ENCODE peak calls at places on chromosomes 3 and 15, in five cellular contexts. X is hypothalamus, S is NCI-H2107, J is kidney glomerular epithelial cell, C is fibroblast of mammary gland. W is an unnamed sample.

GRCh38 chr3:188489639-188490405 is 335.9 kb downstream of the LPP start:
- DNase-seq in J (no peak), C (peak), X (no peak), S (no peak), W (no peak)

GRCh38 chr3:105842943-105843342 is 25.9 kb downstream of the CBLB start:
- DNase-seq in X (no peak), J (no peak), C (peak), S (no peak), W (no peak)

GRCh38 chr3:182971637-182972036 is 8.7 kb downstream of the DCUN1D1 start:
- DNase-seq in X (no peak), S (no peak), J (peak), C (no peak), W (no peak)

GRCh38 chr3:20060924-20061323 is 20.7 kb downstream of the KAT2B start:
- DNase-seq in X (no peak), J (peak), S (no peak), C (peak), W (no peak)

GRCh38 chr3:37925157-37925556 is 63.5 kb downstream of the CTDSPL start:
- DNase-seq in S (no peak), C (no peak), J (no peak), X (no peak), W (no peak)

GRCh38 chr3:155791190-155791589 is 14.9 kb downstream of the C3orf33 start:
- DNase-seq in C (peak), J (no peak), S (no peak), X (no peak), W (no peak)

GRCh38 chr3:128051459-128051836 is 789 bp upstream of the SEC61A1 start:
- DNase-seq in C (no peak), J (peak), S (no peak), X (no peak), W (no peak)

GRCh38 chr3:38960953-38961622 is 90.7 kb downstream of the SCN11A start:
- DNase-seq in S (no peak), J (peak), X (no peak), C (peak), W (no peak)

GRCh38 chr15:75966073-75966472 is 46.2 kb downstream of the NRG4 start:
- DNase-seq in S (no peak), C (peak), X (no peak), J (no peak), W (no peak)

GRCh38 chr3:176967525-176967924 is 229.8 kb downstream of the TBL1XR1 start:
- DNase-seq in S (no peak), C (no peak), J (no peak), X (no peak), W (no peak)

GRCh38 chr3:128322030-128323022 is 144.4 kb downstream of the DNAJB8 start:
- DNase-seq in J (peak), S (no peak), C (peak), X (no peak), W (peak)

GRCh38 chr3:194328080-194328571 is 23.0 kb downstream of the CPN2 start:
- DNase-seq in S (no peak), C (peak), X (no peak), J (no peak), W (no peak)

GRCh38 chr3:188169826-188170455 is 16.0 kb downstream of the LPP start:
- DNase-seq in C (peak), S (no peak), X (no peak), J (no peak), W (peak)

GRCh38 chr3:143600762-143601161 is 247.5 kb downstream of the SLC9A9 start:
- DNase-seq in S (no peak), C (no peak), X (no peak), J (no peak), W (no peak)

GRCh38 chr3:117047951-117048705 is 338.5 kb downstream of the TUSC7 start:
- DNase-seq in C (peak), J (no peak), X (no peak), S (no peak), W (no peak)

GRCh38 chr3:153070153-153070868 is 91.7 kb upstream of the RAP2B start:
- DNase-seq in S (no peak), C (peak), J (no peak), X (no peak), W (no peak)

GRCh38 chr3:157858821-157859220 is 247.4 kb downstream of the SHOX2 start:
- DNase-seq in J (no peak), X (no peak), C (no peak), S (no peak), W (no peak)

GRCh38 chr3:160023476-160023875 is 34.8 kb downstream of the IL12A start:
- DNase-seq in J (no peak), C (peak), S (no peak), X (no peak), W (no peak)

GRCh38 chr3:188339410-188340295 is 185.7 kb downstream of the LPP start:
- DNase-seq in C (no peak), J (no peak), X (no peak), S (no peak), W (no peak)

GRCh38 chr3:133476971-133477375 is 77.1 kb downstream of the BFSP2 start:
- DNase-seq in C (no peak), X (no peak), J (no peak), S (no peak), W (no peak)

GRCh38 chr15:96029172-96029571 is 301.3 kb upstream of the NR2F2 start:
- DNase-seq in X (no peak), C (no peak), S (no peak), J (no peak), W (no peak)

GRCh38 chr3:13706886-13707285 is 158.0 kb downstream of the FBLN2 start:
- DNase-seq in J (no peak), S (no peak), X (no peak), C (no peak), W (no peak)

GRCh38 chr3:140552898-140553297 is 125.0 kb upstream of the TRIM42 start:
- DNase-seq in X (no peak), C (peak), J (no peak), S (no peak), W (no peak)

GRCh38 chr3:130839815-130840214 is 54.1 kb upstream of the ATP2C1 start:
- DNase-seq in X (no peak), J (no peak), S (peak), C (no peak), W (no peak)

GRCh38 chr3:32817195-32817560 is 619 bp upstream of the TRIM71 start:
- DNase-seq in X (no peak), J (no peak), S (no peak), C (no peak), W (no peak)

GRCh38 chr15:90106522-90107117 is 4.4 kb upstream of the IDH2 start:
- DNase-seq in X (no peak), J (peak), S (no peak), C (peak), W (no peak)

W was measured in ascending aorta.